ENCODE peak calls at places on chromosomes 11 and 22, in ten cellular contexts. U, V, H, Y, C, P, Z, S, W and T are unnamed samples.

GRCh38 chr11:17535488-17535887 is 8.7 kb downstream of the USH1C start:
- DNase-seq in U (no peak), V (no peak), H (no peak), Y (no peak), C (no peak), P (no peak), Z (no peak), S (no peak), W (no peak), T (no peak)

GRCh38 chr11:3124821-3125220 is 40.3 kb downstream of the OSBPL5 start:
- DNase-seq in U (no peak), V (no peak), H (peak; percentile 32), Y (no peak), C (no peak), P (no peak), Z (no peak), S (no peak), W (peak; percentile 48), T (no peak)

GRCh38 chr11:66727883-66728759 is 895 bp downstream of the SPTBN2 start:
- DNase-seq in U (no peak), V (no peak), H (no peak), Y (peak; percentile 16), C (no peak), P (no peak), Z (no peak), S (no peak), W (no peak), T (no peak)

GRCh38 chr11:70343631-70344030 is 54.7 kb upstream of the CTTN start:
- DNase-seq in U (no peak), V (no peak), H (no peak), Y (no peak), C (no peak), P (no peak), Z (no peak), S (no peak), W (no peak), T (no peak)

GRCh38 chr11:78371221-78371899 is 46.3 kb downstream of the GAB2 start:
- DNase-seq in U (no peak), V (no peak), H (no peak), Y (no peak), C (no peak), P (no peak), Z (no peak), S (no peak), W (no peak), T (no peak)

GRCh38 chr11:102589047-102589459 is 36.1 kb downstream of the MMP20 start:
- DNase-seq in U (no peak), V (peak; percentile 67), H (no peak), Y (no peak), C (no peak), P (no peak), Z (no peak), S (no peak), W (no peak), T (no peak)

GRCh38 chr11:12354750-12355545 is 22.4 kb upstream of the PARVA start:
- DNase-seq in U (no peak), V (no peak), H (no peak), Y (peak; percentile 24), C (no peak), P (no peak), Z (no peak), S (no peak), W (no peak), T (no peak)

GRCh38 chr11:35682230-35683195 is 19.9 kb downstream of the TRIM44 start:
- DNase-seq in U (no peak), V (no peak), H (no peak), Y (peak; percentile 41), C (peak; percentile 45), P (no peak), Z (peak; percentile 18), S (no peak), W (no peak), T (no peak)

GRCh38 chr11:31240340-31240904 is 129.1 kb downstream of the DCDC1 start:
- DNase-seq in U (no peak), V (peak; percentile 47), H (no peak), Y (no peak), C (no peak), P (no peak), Z (peak; percentile 69), S (no peak), W (no peak), T (peak; percentile 10)

GRCh38 chr22:40121463-40121862 is 56.3 kb upstream of the TNRC6B start:
- DNase-seq in U (no peak), V (no peak), H (no peak), Y (peak; percentile 36), C (no peak), P (no peak), Z (no peak), S (no peak), W (no peak), T (no peak)

GRCh38 chr11:110797453-110797852 is 85.2 kb upstream of the ARHGAP20 start:
- DNase-seq in U (no peak), V (peak; percentile 78), H (no peak), Y (peak; percentile 11), C (peak; percentile 37), P (no peak), Z (no peak), S (no peak), W (no peak), T (no peak)

GRCh38 chr11:45322891-45323597 is 36.9 kb upstream of the SYT13 start:
- DNase-seq in U (no peak), V (no peak), H (no peak), Y (no peak), C (no peak), P (no peak), Z (no peak), S (no peak), W (no peak), T (no peak)

GRCh38 chr11:72758304-72758689 is 6.1 kb upstream of the ARAP1 start:
- DNase-seq in U (no peak), V (no peak), H (no peak), Y (no peak), C (no peak), P (no peak), Z (peak; percentile 68), S (no peak), W (no peak), T (peak; percentile 33)

GRCh38 chr22:16801088-16801487 is 24.1 kb downstream of the XKR3 start:
- DNase-seq in U (no peak), V (no peak), H (no peak), Y (no peak), C (no peak), P (no peak), Z (no peak), S (no peak), W (no peak), T (no peak)
- H3K4me3 ChIP-seq in U (no peak overlapping the region), V (no peak overlapping the region), H (no peak overlapping the region), Y (no peak overlapping the region), C (no peak overlapping the region), P (no peak overlapping the region), Z (no peak overlapping the region), S (no peak overlapping the region), W (no peak overlapping the region), T (no peak overlapping the region)

DNA sequence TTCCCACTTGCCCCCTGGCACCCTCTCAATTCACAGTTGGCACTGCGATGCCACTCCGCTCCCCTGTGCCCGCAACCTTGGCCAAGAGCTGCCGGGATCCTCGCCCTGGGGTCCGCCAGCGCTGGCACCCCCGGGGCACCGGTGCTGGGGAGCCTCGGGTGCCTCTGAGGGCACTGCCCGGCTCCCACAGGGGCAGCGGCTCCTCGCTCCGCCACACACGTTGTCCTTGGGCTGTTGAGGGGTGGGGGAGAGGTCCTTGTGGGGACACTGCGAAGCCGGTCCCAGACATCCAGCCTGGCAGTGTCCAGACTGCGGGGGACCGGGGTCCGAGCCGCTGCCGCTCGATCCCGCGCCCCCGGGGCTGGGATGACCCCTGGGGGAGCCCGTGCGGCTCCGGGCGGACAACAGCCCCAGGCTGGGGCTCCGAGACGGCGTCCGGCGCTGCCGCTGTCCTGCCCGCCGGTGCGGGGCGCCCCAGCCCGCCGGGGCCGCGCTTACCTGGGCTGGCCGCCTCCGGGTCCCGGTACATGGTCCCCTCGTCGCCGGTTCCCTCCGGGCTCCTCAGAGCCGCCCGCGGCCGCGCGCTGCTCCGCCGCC is 486 bp downstream of the SYT7 start:
- DNase-seq in U (no peak), V (no peak), H (no peak), Y (no peak), C (no peak), P (no peak), Z (no peak), S (no peak), W (no peak), T (no peak)
- TF ChIP-seq CTCF in U (no peak), V (no peak), H (peak; percentile 27), Y (no peak), C (no peak), P (peak; percentile 37), Z (no peak), S (no peak), W (peak; percentile 22), T (no peak)

GRCh38 chr22:23262474-23263332 is 82.4 kb downstream of the BCR start:
- DNase-seq in U (no peak), V (no peak), H (no peak), Y (no peak), C (no peak), P (no peak), Z (no peak), S (no peak), W (no peak), T (no peak)
- H3K4me3 ChIP-seq in U (no peak overlapping the region), V (no peak overlapping the region), H (no peak overlapping the region), Y (no peak overlapping the region), C (no peak overlapping the region), P (no peak overlapping the region), Z (no peak overlapping the region), S (peak overlapping the region; percentile 2), W (no peak overlapping the region), T (no peak overlapping the region)

GRCh38 chr22:30432520-30432919 is 7.0 kb downstream of the MTFP1 start:
- DNase-seq in U (no peak), V (no peak), H (no peak), Y (no peak), C (no peak), P (no peak), Z (no peak), S (no peak), W (no peak), T (no peak)

GRCh38 chr22:30432096-30432495 is 6.5 kb downstream of the MTFP1 start:
- DNase-seq in U (no peak), V (no peak), H (no peak), Y (no peak), C (no peak), P (no peak), Z (no peak), S (no peak), W (no peak), T (no peak)

GRCh38 chr22:30433227-30433626 is 7.7 kb downstream of the MTFP1 start:
- DNase-seq in U (no peak), V (no peak), H (no peak), Y (no peak), C (no peak), P (no peak), Z (no peak), S (no peak), W (no peak), T (no peak)

GRCh38 chr22:30429887-30430286 is 4.3 kb downstream of the MTFP1 start:
- DNase-seq in U (no peak), V (no peak), H (no peak), Y (no peak), C (no peak), P (no peak), Z (no peak), S (no peak), W (no peak), T (no peak)

DNA sequence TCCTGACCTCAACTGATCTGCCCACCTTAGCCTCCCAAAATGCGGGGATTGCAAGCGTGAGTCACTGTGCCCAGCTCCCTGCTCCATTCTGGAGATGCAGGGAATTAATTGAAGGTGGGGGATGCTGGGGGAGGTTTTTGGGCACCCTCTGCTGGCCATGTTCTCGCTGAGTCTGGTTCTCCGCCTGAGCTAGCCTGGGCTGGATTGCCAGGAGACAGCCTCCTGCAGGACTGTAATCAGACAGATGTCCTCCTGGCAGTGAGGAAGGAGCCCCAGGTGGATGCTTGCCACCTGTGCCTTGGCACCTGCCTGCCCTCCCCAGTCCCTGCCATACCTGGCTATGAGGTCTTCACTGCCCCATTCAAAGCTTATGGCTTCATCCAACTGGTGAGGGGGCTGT is 5.4 kb downstream of the MTFP1 start:
- DNase-seq in U (no peak), V (no peak), H (no peak), Y (no peak), C (no peak), P (no peak), Z (no peak), S (no peak), W (no peak), T (no peak)
- TF ChIP-seq CTCF in U (no peak), V (no peak), H (no peak), Y (no peak), C (no peak), P (no peak), Z (no peak), S (no peak), W (no peak), T (no peak)